ENCODE peak calls at places on chromosomes 5 and 9, in six cellular contexts. E is suprapubic skin; R is breast epithelium; I is GM23338; T is CD4-positive, alpha-beta memory T cell; Y is PC-9. N is an unnamed sample. For H3K4me1, the result is how much of the 10 kb centered on the place peaks cover.

GRCh38 chr5:175202461-175203065 is 241.4 kb downstream of the DRD1 start:
- DNase-seq in T (no peak), R (no peak), I (no peak), E (no peak), Y (no peak), N (no peak)

GRCh38 chr5:164175083-164175482 is 669.7 kb downstream of the MAT2B start:
- DNase-seq in E (no peak), R (no peak), I (no peak), T (no peak), Y (no peak), N (no peak)

GRCh38 chr5:98770911-98771322 is 2.5 kb upstream of the RGMB start:
- DNase-seq in T (peak), E (no peak), I (no peak), R (no peak), Y (peak), N (no peak)

GRCh38 chr9:137825324-137825991 is 52.1 kb upstream of the CACNA1B start:
- DNase-seq in Y (no peak), T (no peak), I (no peak), R (no peak), E (peak), N (peak)

GRCh38 chr5:175682664-175683063 is 24.8 kb downstream of the HRH2 start:
- DNase-seq in Y (no peak), T (no peak), I (no peak), E (no peak), R (no peak), N (no peak)

GRCh38 chr9:131960805-131961495 is 118.7 kb downstream of the MED27 start:
- DNase-seq in T (no peak), Y (no peak), E (no peak), I (no peak), R (no peak), N (no peak)

GRCh38 chr9:127092041-127092608 is 30.3 kb downstream of the ANGPTL2 start:
- DNase-seq in R (no peak), E (peak), T (no peak), Y (no peak), I (no peak), N (no peak)

GRCh38 chr5:161312882-161313281 is 233.6 kb downstream of the GABRB2 start:
- DNase-seq in T (no peak), Y (no peak), R (no peak), I (no peak), E (no peak), N (no peak)

GRCh38 chr9:33132249-33132772 is 34.8 kb downstream of the B4GALT1 start:
- DNase-seq in R (no peak), E (peak), T (no peak), Y (no peak), I (no peak), N (no peak)

GRCh38 chr5:115246361-115246991 is 16.2 kb downstream of the PGGT1B start:
- DNase-seq in I (peak), Y (no peak), T (peak), R (no peak), E (no peak), N (no peak)

DNA sequence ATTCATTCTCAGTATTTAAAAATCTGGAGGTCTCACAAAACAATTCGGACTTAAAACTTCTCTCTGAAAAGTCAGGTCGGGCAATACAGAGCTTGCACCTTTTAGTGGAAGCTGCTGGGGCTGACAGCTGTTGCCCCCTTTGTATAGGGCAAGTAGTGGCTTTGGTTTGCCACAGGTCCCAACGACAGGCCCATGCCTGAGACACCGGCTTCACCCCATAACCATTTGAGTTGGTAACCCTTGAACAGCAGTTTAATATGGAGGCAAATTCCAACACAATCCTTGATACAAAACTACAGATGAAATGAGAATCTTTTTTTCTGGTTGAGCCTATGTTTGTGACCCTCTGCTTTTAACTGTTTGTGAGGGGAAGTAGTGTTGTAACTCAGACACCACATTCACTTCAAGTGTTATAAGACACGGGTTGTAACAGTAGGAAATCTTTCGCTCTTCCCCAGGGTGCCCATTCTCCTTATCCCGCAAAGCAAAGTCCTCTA is 763 bp upstream of the GLRX start:
- DNase-seq in I (no peak), T (no peak), E (no peak), R (no peak), Y (no peak), N (no peak)
- H3K4me3 ChIP-seq in I (peak), T (peak), E (peak), R (peak), Y (peak), N (peak)

DNA sequence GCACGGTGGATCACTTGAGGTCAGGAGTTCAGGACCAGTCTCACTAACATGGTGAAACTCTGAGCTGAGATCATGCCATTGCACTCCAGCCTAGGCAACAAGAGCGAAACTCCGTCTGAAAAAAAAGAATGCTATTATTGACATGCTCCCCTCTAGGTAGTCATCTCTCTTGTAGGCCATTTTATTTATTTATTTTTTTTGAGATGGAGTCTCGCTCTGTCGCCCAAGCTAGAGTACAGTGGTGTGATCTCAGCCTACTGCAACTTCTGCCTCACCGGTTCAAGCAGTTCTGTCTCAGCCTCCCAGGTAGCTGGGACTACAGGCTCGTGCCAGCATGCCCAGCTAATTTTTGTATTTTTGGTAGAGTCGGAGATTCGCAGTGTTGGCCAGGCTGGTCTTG is 20.6 kb upstream of the NIM1K start:
- DNase-seq in I (no peak), Y (no peak), R (no peak), E (no peak), T (no peak), N (no peak)
- H3K4me1 ChIP-seq in I (under half), Y (under half), R (under half), E (under half), T (under half), N (under half)

GRCh38 chr9:92650839-92651621 is 18.9 kb downstream of the IPPK start:
- DNase-seq in Y (no peak), T (no peak), E (peak), I (no peak), R (no peak), N (no peak)
- H3K4me3 ChIP-seq in Y (no peak), T (no peak), E (no peak), I (no peak), R (peak), N (no peak)

DNA sequence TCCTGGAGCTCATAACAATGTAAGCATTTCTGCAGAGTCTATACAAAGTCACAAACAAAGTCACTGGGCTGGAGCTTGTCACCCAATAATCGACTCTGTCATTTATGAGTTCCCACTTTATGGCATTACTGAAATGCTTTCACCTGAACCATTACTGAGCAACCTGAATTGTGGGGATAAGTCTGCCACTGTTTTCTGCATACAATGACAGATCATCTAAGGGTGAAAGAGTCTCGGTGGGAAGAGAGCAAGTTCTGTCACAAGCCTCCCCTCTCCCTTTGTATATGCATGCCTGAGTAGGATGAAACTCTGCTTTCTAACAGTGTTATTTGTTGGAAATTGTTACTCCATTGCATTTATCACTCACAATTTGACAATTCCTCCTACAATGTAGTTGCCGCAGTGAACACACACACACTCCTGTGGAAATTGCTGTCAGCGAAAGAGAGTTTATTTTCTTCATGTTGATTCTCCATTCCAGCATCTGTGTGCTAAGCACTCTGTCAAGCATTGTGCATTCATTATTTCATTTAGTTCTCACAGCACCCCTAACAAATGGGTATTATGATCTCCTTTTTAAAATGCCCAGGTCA is 1732.4 kb upstream of the CDH6 start:
- DNase-seq in T (no peak), I (no peak), E (no peak), R (no peak), Y (no peak), N (no peak)
- H3K4me1 ChIP-seq in T (under half), I (under half), E (under half), R (under half), Y (under half), N (under half)

GRCh38 chr5:34516686-34517085 is 139.4 kb upstream of the RAI14 start:
- DNase-seq in R (no peak), E (no peak), I (no peak), T (no peak), Y (no peak), N (no peak)
- H3K4me3 ChIP-seq in R (no peak), E (no peak), I (no peak), T (no peak), Y (no peak), N (no peak)

GRCh38 chr5:4662845-4663244 is 477.3 kb upstream of the ADAMTS16 start:
- DNase-seq in I (no peak), T (no peak), Y (no peak), E (no peak), R (no peak), N (no peak)

GRCh38 chr5:4661851-4662250 is 478.3 kb upstream of the ADAMTS16 start:
- DNase-seq in I (no peak), R (no peak), T (no peak), E (no peak), Y (no peak), N (no peak)

GRCh38 chr5:4659836-4660235 is 480.3 kb upstream of the ADAMTS16 start:
- DNase-seq in R (no peak), I (no peak), E (no peak), T (no peak), Y (no peak), N (no peak)

GRCh38 chr5:4661326-4661725 is 478.8 kb upstream of the ADAMTS16 start:
- DNase-seq in Y (no peak), R (no peak), I (no peak), T (no peak), E (no peak), N (peak)
- H3K4me1 ChIP-seq in Y (under half), R (under half), I (under half), T (under half), E (under half), N (under half)

DNA sequence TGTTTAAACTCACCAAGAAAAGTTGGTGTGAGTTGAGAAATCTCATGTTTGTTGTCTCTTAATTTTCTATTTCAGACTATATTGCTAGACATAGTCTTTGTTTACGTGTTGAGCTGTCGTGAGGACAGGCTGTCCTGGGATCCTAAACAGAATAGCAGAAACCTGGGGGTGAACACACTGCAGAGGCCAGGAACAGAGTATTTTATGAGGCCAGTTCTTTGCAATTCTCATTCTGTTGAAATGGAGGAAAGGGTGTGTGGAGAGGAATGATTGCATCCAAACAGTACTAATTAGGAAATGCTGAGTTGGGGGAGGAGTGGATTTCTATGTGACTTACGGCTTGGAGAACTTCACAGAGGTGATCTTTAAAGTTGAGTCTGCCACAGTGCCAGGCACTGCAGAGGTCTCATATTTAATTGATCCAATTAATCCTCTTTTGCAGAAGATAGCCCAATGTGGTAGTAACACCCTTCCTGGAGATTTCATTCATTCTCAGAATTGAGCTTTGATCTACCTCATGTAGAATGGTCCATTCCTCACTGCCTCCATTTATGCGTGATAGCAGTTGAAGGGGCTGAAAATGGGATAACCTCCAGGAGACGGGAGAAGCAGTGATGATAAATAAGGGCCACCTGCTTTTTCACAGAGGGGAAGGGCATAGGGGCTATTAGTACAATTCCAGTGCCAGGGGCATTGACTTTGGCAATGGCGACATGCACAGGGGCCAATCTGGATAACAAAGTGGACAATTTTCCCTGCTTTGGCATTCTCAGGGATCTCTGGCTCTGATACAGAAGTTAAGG is 84.7 kb upstream of the TNFAIP8 start:
- DNase-seq in T (no peak), R (no peak), I (no peak), Y (no peak), E (no peak), N (no peak)
- H3K4me3 ChIP-seq in T (peak), R (no peak), I (no peak), Y (no peak), E (no peak), N (no peak)

DNA sequence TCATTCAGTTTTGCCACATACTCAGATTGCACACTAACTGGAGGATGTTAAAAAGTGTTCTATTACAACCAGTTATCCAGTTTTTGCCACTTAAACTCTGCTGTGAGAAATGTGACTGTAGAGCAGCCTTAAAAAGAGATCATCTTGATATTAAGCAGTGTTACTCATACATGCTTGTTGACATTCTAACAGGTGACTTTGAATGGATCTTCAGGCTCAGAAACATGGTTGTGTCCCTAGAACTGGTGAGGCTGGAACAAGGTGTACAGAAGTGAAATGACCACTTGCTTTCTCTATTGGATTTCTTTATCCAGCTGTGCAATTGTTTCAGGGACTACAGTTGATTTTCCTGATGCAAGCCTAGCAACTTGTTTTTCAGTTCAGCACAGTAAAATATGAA is 166.1 kb upstream of the CCDC152 start:
- DNase-seq in E (no peak), Y (no peak), I (no peak), R (no peak), T (no peak), N (no peak)
- H3K4me1 ChIP-seq in E (under half), Y (under half), I (under half), R (under half), T (under half), N (under half)

GRCh38 chr9:38391278-38392118 is 1.0 kb upstream of the ALDH1B1 start:
- DNase-seq in T (no peak), Y (no peak), R (no peak), E (peak), I (no peak), N (no peak)
- H3K4me3 ChIP-seq in T (no peak), Y (peak), R (no peak), E (no peak), I (peak), N (peak)

GRCh38 chr9:112750111-112750766 is at the start of gene SNX30:
- DNase-seq in I (peak), R (peak), E (peak), T (peak), Y (peak), N (peak)

GRCh38 chr9:112751059-112751795 is 667 bp downstream of the SNX30 start:
- DNase-seq in E (peak), Y (peak), T (peak), I (peak), R (peak), N (no peak)

GRCh38 chr9:112752334-112753110 is 2.0 kb downstream of the SNX30 start:
- DNase-seq in R (no peak), T (no peak), I (no peak), Y (no peak), E (no peak), N (no peak)

GRCh38 chr9:112748041-112748440 is 2.5 kb upstream of the SNX30 start:
- DNase-seq in T (no peak), I (no peak), R (no peak), E (no peak), Y (no peak), N (no peak)

GRCh38 chr9:112750767-112751058 is 153 bp downstream of the SNX30 start:
- DNase-seq in T (no peak), E (no peak), Y (no peak), I (no peak), R (no peak), N (no peak)
- H3K4me1 ChIP-seq in T (half or more), E (half or more), Y (half or more), I (under half), R (under half), N (half or more)

N was measured in upper lobe of left lung.